ENCODE peak calls at places on chromosomes 13 and 19, in four cellular contexts. R, Y, K and X are unnamed samples.

GRCh38 chr13:94079876-94080275 is 399.6 kb downstream of the DCT start:
- DNase-seq in R (no peak), Y (no peak), K (no peak), X (no peak)

GRCh38 chr19:5585461-5586299 is 17.9 kb upstream of the TINCR start:
- DNase-seq in R (no peak), Y (no peak), K (peak; percentile 81), X (no peak)

GRCh38 chr13:75398072-75398471 is 83.9 kb downstream of the TBC1D4 start:
- DNase-seq in R (no peak), Y (no peak), K (no peak), X (no peak)

GRCh38 chr19:11887618-11888531 is at the start of gene ZNF69:
- DNase-seq in R (no peak), Y (peak; percentile 92), K (peak; percentile 84), X (peak; percentile 18)

GRCh38 chr19:19591133-19591825 is 27.2 kb downstream of the PBX4 start:
- DNase-seq in R (no peak), Y (peak; percentile 23), K (no peak), X (peak; percentile 32)

GRCh38 chr13:62643007-62643483 is 1227.4 kb upstream of the PCDH20 start:
- DNase-seq in R (peak; percentile 98), Y (peak; percentile 5), K (no peak), X (peak; percentile 48)

GRCh38 chr19:45638930-45639729 is at the start of gene EML2:
- DNase-seq in R (no peak), Y (peak; percentile 24), K (peak; percentile 80), X (no peak)

GRCh38 chr19:10339380-10339960 is at the start of gene ICAM3:
- DNase-seq in R (no peak), Y (no peak), K (no peak), X (no peak)

GRCh38 chr13:99656092-99656745 is 154.9 kb downstream of the TM9SF2 start:
- DNase-seq in R (peak; percentile 55), Y (peak; percentile 57), K (peak; percentile 73), X (peak; percentile 61)

GRCh38 chr13:33931397-33931987 is 113.5 kb downstream of the RFC3 start:
- DNase-seq in R (peak; percentile 46), Y (peak; percentile 65), K (peak; percentile 48), X (peak; percentile 2)

GRCh38 chr19:33040994-33041827 is 23.5 kb downstream of the RHPN2 start:
- DNase-seq in R (peak; percentile 92), Y (peak; percentile 100), K (no peak), X (peak; percentile 82)

GRCh38 chr19:42420055-42420544 is 7.1 kb downstream of the LIPE start:
- DNase-seq in R (peak; percentile 50), Y (peak; percentile 80), K (peak; percentile 82), X (no peak)

GRCh38 chr13:48178126-48178525 is 54.9 kb upstream of the ITM2B start:
- DNase-seq in R (no peak), Y (no peak), K (no peak), X (no peak)

GRCh38 chr13:57408312-57408711 is 223.2 kb upstream of the PCDH17 start:
- DNase-seq in R (no peak), Y (no peak), K (no peak), X (no peak)

GRCh38 chr19:41531438-41532311 is 44.3 kb upstream of the CEACAM21 start:
- DNase-seq in R (no peak), Y (no peak), K (peak; percentile 72), X (no peak)

GRCh38 chr19:42052241-42052863 is 17.7 kb downstream of the GRIK5 start:
- DNase-seq in R (no peak), Y (no peak), K (no peak), X (no peak)

GRCh38 chr19:58557253-58558065 is 952 bp downstream of the UBE2M start:
- DNase-seq in R (no peak), Y (no peak), K (no peak), X (no peak)

GRCh38 chr19:58555369-58555885 is 522 bp upstream of the CHMP2A start:
- DNase-seq in R (no peak), Y (no peak), K (no peak), X (no peak)

GRCh38 chr19:58554494-58555368 is at the start of gene CHMP2A:
- DNase-seq in R (peak; percentile 93), Y (peak; percentile 84), K (peak; percentile 98), X (peak; percentile 81)

GRCh38 chr19:58556633-58557252 is 1.7 kb downstream of the UBE2M start:
- DNase-seq in R (no peak), Y (no peak), K (no peak), X (no peak)

DNA sequence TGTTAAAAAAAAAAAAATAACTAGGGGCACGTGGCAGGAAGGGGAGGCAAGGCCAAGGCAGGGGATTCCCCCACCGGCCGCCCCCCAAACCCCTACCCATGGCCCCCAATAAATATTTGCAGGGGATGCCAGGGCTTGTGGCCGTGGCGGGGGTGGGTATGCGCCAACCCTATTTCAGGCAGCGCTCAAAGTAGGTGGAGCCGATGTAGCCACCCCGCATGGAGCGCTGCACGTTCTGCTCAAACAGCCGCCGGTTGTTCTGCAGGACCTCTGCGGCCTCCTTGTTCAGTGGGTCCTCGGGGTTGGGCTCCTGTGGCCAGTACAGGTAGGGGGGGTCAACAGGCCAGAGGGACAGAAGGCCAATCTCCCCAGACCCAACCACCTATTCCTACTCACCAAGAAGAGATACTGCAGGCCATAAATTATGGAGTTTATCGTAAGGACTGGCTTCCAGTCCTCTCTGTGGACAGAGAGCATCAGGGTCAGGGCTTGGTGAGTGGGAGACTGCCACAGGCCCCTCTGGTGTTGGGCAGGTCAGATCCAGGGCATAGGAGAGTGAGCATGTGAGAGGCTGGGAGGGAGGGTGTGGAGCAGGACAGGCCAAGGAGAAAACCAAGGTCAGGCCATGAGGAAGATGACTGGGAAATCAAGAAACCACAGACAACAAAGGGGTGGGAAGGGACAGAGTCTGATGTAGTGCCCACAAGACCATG is 1.2 kb upstream of the CHMP2A start:
- DNase-seq in R (no peak), Y (no peak), K (peak; percentile 42), X (no peak)
- TF ChIP-seq TCF7L2 in R (no peak), Y (no peak), K (no peak), X (no peak)

GRCh38 chr19:17805427-17805826 is 10.5 kb downstream of the B3GNT3 start:
- DNase-seq in R (no peak), Y (no peak), K (no peak), X (no peak)
- H3K27me3 ChIP-seq in R (no peaks in the 10 kb centered on the region), Y (no peaks in the 10 kb centered on the region), K (peaks cover 9% of the 10 kb centered on the region), X (no peaks in the 10 kb centered on the region)

GRCh38 chr19:30745476-30745985 is 373.3 kb downstream of the ZNF536 start:
- DNase-seq in R (no peak), Y (no peak), K (no peak), X (no peak)
- TF ChIP-seq REST in R (no peak), Y (no peak), K (no peak), X (no peak)

GRCh38 chr13:27923794-27924528 is 4.2 kb downstream of the PDX1 start:
- DNase-seq in R (no peak), Y (no peak), K (no peak), X (no peak)
- TF ChIP-seq TCF7L2 in R (no peak), Y (no peak), K (no peak), X (no peak)

DNA sequence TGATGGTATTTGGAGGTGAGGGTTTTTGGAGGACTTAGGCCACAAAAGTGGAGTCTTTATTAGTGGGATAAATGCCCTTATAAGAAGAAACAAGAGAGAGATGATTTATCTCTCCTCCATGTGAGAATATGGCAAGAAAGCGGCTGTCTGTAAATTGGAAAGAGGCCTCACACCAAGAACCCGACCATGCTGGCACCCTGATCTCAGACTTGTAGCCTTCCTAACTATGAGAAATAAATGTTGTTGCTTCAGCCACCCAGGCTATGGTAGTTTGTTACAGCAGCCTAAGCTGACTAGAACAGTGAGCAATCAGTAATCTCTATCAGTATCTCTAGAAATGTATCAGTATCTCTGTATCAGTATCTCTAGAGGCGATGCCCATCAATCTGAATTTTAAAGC is 287.1 kb downstream of the OXGR1 start:
- DNase-seq in R (no peak), Y (no peak), K (no peak), X (no peak)
- H3K27me3 ChIP-seq in R (peaks cover under 1% of the 10 kb centered on the region), Y (no peaks in the 10 kb centered on the region), K (no peaks in the 10 kb centered on the region), X (no peaks in the 10 kb centered on the region)

DNA sequence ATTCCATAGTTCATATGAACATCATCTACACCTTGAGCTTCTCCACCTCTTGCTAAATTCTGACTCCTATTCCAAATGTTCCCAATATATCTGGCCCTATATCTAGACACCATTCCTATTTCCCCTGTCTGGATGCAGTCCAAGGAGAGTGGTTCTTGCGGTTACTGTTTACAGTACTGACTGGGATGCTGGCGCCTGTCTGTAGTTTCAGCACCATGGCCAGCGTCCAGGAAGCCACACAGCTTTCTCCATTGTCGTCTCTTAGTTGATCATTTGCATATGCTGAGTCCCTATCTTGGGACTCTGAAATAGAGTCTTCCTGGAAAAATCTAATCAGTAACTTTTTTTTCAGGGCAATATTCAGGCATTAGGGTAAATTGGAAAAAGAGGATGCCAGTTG is 14.9 kb downstream of the LAIR2 start:
- DNase-seq in R (no peak), Y (peak; percentile 52), K (peak; percentile 82), X (peak; percentile 75)
- TF ChIP-seq REST in R (peak; percentile 93), Y (peak; percentile 93), K (peak; percentile 99), X (peak; percentile 98)

GRCh38 chr19:2624537-2625091 is 77.9 kb downstream of the GNG7 start:
- DNase-seq in R (no peak), Y (peak; percentile 48), K (no peak), X (no peak)

GRCh38 chr19:2627319-2627829 is 75.1 kb downstream of the GNG7 start:
- DNase-seq in R (peak; percentile 92), Y (peak; percentile 68), K (no peak), X (peak; percentile 91)

GRCh38 chr19:2627855-2628254 is 74.6 kb downstream of the GNG7 start:
- DNase-seq in R (no peak), Y (no peak), K (no peak), X (no peak)

GRCh38 chr19:2623743-2624142 is 78.8 kb downstream of the GNG7 start:
- DNase-seq in R (no peak), Y (no peak), K (no peak), X (no peak)

DNA sequence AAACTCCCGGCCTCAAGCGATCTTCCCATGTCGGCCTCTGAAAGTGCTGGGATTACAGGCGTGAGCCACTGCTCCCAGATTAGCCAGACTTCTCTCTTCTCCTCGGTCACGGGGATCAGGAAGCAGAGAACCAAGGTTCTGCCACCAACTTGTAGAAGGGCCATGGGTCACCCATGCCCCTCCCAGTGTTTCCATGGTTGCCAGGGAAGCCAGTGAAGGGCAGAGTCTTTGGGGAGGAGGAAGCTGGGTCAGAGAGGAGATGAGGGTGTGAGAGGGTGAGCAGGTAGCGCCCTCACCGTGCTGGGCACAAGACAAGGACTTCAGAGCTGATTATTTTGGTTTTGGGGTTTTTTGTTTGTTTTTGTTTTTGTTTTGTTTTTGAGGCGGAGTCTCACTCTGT is 77.1 kb downstream of the GNG7 start:
- DNase-seq in R (no peak), Y (no peak), K (no peak), X (no peak)
- TF ChIP-seq TCF7L2 in R (no peak), Y (no peak), K (no peak), X (no peak)